ENCODE peak calls at places on chromosomes 4 and X, in four cellular contexts. Y is NCI-H1694, Q is cardiac muscle cell, S is DMS79. F is an unnamed sample.

GRCh38 chr4:112840061-112840460 is 203.1 kb downstream of the LARP7 start:
- DNase-seq in Y (no peak), Q (no peak), S (no peak), F (no peak)

GRCh38 chr4:84529169-84529751 is 30.2 kb upstream of the NKX6-1 start:
- DNase-seq in Y (peak; percentile 43), Q (peak; percentile 57), S (no peak), F (peak; percentile 56)

GRCh38 chrX:119809185-119809666 is 17.8 kb upstream of the RPL39 start:
- DNase-seq in Y (no peak), Q (no peak), S (no peak), F (no peak)

GRCh38 chrX:153635388-153635787 is 11.6 kb upstream of the DUSP9 start:
- DNase-seq in Y (no peak), Q (no peak), S (no peak), F (no peak)

GRCh38 chr4:98670186-98670585 is 11.8 kb upstream of the TSPAN5 start:
- DNase-seq in Y (no peak), Q (no peak), S (no peak), F (no peak)

GRCh38 chrX:100643943-100644587 is at the start of gene SRPX2:
- DNase-seq in Y (no peak), Q (no peak), S (no peak), F (peak; percentile 74)

GRCh38 chrX:153488231-153488914 is 6.4 kb upstream of the BGN start:
- DNase-seq in Y (no peak), Q (no peak), S (no peak), F (peak; percentile 32)

GRCh38 chr4:48949518-48950207 is 36.4 kb upstream of the CWH43 start:
- DNase-seq in Y (no peak), Q (no peak), S (no peak), F (no peak)

GRCh38 chr4:171932238-171932637 is 119.0 kb downstream of the GALNTL6 start:
- DNase-seq in Y (no peak), Q (no peak), S (no peak), F (no peak)

GRCh38 chrX:2692221-2693122 is 1.4 kb downstream of the CD99 start:
- DNase-seq in Y (no peak), Q (peak; percentile 58), S (no peak), F (peak; percentile 40)

GRCh38 chrX:307261-308111 is 11.1 kb downstream of the GTPBP6 start:
- DNase-seq in Y (no peak), Q (no peak), S (no peak), F (no peak)

GRCh38 chrX:41095962-41096955 is 11.0 kb downstream of the USP9X start:
- DNase-seq in Y (no peak), Q (no peak), S (no peak), F (no peak)

GRCh38 chrX:24357101-24357500 is 3.3 kb upstream of the SUPT20HL1 start:
- DNase-seq in Y (no peak), Q (no peak), S (no peak), F (no peak)

GRCh38 chr4:148376151-148376550 is 66.1 kb downstream of the NR3C2 start:
- DNase-seq in Y (no peak), Q (no peak), S (no peak), F (peak; percentile 40)

F was measured in hepatocyte.